ENCODE peak calls at places on chromosome 17, in four cellular contexts. O, B, R and Q are unnamed samples.

GRCh38 chr17:6857336-6857735 is 25.8 kb upstream of the TEKT1 start:
- DNase-seq in O (no peak), B (no peak), R (no peak), Q (no peak)

GRCh38 chr17:48961516-48962233 is 6.7 kb downstream of the GIP start:
- DNase-seq in O (no peak), B (peak), R (no peak), Q (no peak)

GRCh38 chr17:77271421-77271820 is 130.7 kb downstream of the SEC14L1 start:
- DNase-seq in O (no peak), B (no peak), R (no peak), Q (no peak)

GRCh38 chr17:7058831-7059447 is 15.0 kb upstream of the SLC16A11 start:
- DNase-seq in O (no peak), B (peak), R (no peak), Q (no peak)

GRCh38 chr17:7260601-7261376 is 1.5 kb downstream of the CLDN7 start:
- DNase-seq in O (no peak), B (no peak), R (peak), Q (no peak)

GRCh38 chr17:78889525-78889924 is 13.5 kb downstream of the CEP295NL start:
- DNase-seq in O (no peak), B (no peak), R (peak), Q (no peak)

GRCh38 chr17:41483991-41484826 is 3.3 kb upstream of the KRT35 start:
- DNase-seq in O (no peak), B (no peak), R (no peak), Q (no peak)

GRCh38 chr17:18039535-18040286 is 503 bp downstream of the GID4 start:
- DNase-seq in O (peak), B (no peak), R (peak), Q (peak)

GRCh38 chr17:76506408-76507328 is 5.4 kb upstream of the RHBDF2 start:
- DNase-seq in O (peak), B (peak), R (peak), Q (peak)

GRCh38 chr17:49600949-49601348 is 25.3 kb downstream of the NXPH3 start:
- DNase-seq in O (no peak), B (no peak), R (no peak), Q (no peak)

GRCh38 chr17:8382052-8382879 is 727 bp downstream of the RPL26 start:
- DNase-seq in O (no peak), B (no peak), R (peak), Q (no peak)

GRCh38 chr17:75592364-75593020 is 4.9 kb downstream of the MYO15B start:
- DNase-seq in O (no peak), B (no peak), R (no peak), Q (no peak)